ENCODE peak calls at places on chromosomes 11 and 22, in eight cellular contexts. One of them, this sample, is unnamed.

GRCh38 chr11:62652156-62653006 is 721 bp downstream of the INTS5 start:
- DNase-seq in neural progenitor cell: no peak
- DNase-seq in IMR-90: no peak
- DNase-seq in K562: peak; percentile 31
- DNase-seq in MM.1S: no peak
- DNase-seq in fibroblast of lung: no peak
- DNase-seq in A549: no peak
- DNase-seq in hepatocyte: no peak
- DNase-seq in this sample: no peak

GRCh38 chr22:29310065-29310862 is 3.8 kb downstream of the GAS2L1 start:
- DNase-seq in neural progenitor cell: no peak
- DNase-seq in IMR-90: no peak
- DNase-seq in K562: no peak
- DNase-seq in MM.1S: no peak
- DNase-seq in fibroblast of lung: no peak
- DNase-seq in A549: no peak
- DNase-seq in hepatocyte: no peak
- DNase-seq in this sample: no peak

GRCh38 chr22:48431014-48431413 is 1396.7 kb downstream of the BRD1 start:
- DNase-seq in neural progenitor cell: no peak
- DNase-seq in IMR-90: no peak
- DNase-seq in K562: no peak
- DNase-seq in MM.1S: no peak
- DNase-seq in fibroblast of lung: no peak
- DNase-seq in A549: no peak
- DNase-seq in hepatocyte: no peak
- DNase-seq in this sample: no peak

GRCh38 chr22:39943366-39943765 is 16.8 kb upstream of the TMA7B start:
- DNase-seq in neural progenitor cell: peak; percentile 61
- DNase-seq in IMR-90: no peak
- DNase-seq in K562: no peak
- DNase-seq in MM.1S: no peak
- DNase-seq in fibroblast of lung: no peak
- DNase-seq in A549: no peak
- DNase-seq in hepatocyte: no peak
- DNase-seq in this sample: peak; percentile 35

GRCh38 chr11:1140642-1141490 is 16.9 kb upstream of the MUC5AC start:
- DNase-seq in neural progenitor cell: no peak
- DNase-seq in IMR-90: no peak
- DNase-seq in K562: no peak
- DNase-seq in MM.1S: no peak
- DNase-seq in fibroblast of lung: no peak
- DNase-seq in A549: no peak
- DNase-seq in hepatocyte: no peak
- DNase-seq in this sample: no peak

GRCh38 chr22:20130319-20130718 is 1.3 kb upstream of the ZDHHC8 start:
- DNase-seq in neural progenitor cell: no peak
- DNase-seq in IMR-90: no peak
- DNase-seq in K562: no peak
- DNase-seq in MM.1S: peak; percentile 47
- DNase-seq in fibroblast of lung: no peak
- DNase-seq in A549: no peak
- DNase-seq in hepatocyte: no peak
- DNase-seq in this sample: no peak

GRCh38 chr11:113736323-113736722 is 30.2 kb upstream of the TMPRSS5 start:
- DNase-seq in neural progenitor cell: no peak
- DNase-seq in IMR-90: no peak
- DNase-seq in K562: no peak
- DNase-seq in MM.1S: no peak
- DNase-seq in fibroblast of lung: no peak
- DNase-seq in A549: no peak
- DNase-seq in hepatocyte: no peak
- DNase-seq in this sample: no peak

GRCh38 chr11:93783767-93784151 is 323 bp upstream of the MED17 start:
- DNase-seq in neural progenitor cell: no peak
- DNase-seq in IMR-90: no peak
- DNase-seq in K562: no peak
- DNase-seq in MM.1S: no peak
- DNase-seq in fibroblast of lung: no peak
- DNase-seq in A549: no peak
- DNase-seq in hepatocyte: no peak
- DNase-seq in this sample: no peak

GRCh38 chr11:12234216-12234615 is 123.8 kb downstream of the MICAL2 start:
- DNase-seq in neural progenitor cell: no peak
- DNase-seq in IMR-90: no peak
- DNase-seq in K562: no peak
- DNase-seq in MM.1S: no peak
- DNase-seq in fibroblast of lung: no peak
- DNase-seq in A549: no peak
- DNase-seq in hepatocyte: no peak
- DNase-seq in this sample: no peak

GRCh38 chr22:35311551-35311999 is 11.9 kb downstream of the TOM1 start:
- DNase-seq in neural progenitor cell: no peak
- DNase-seq in IMR-90: no peak
- DNase-seq in K562: no peak
- DNase-seq in MM.1S: no peak
- DNase-seq in fibroblast of lung: no peak
- DNase-seq in A549: no peak
- DNase-seq in hepatocyte: no peak
- DNase-seq in this sample: no peak

GRCh38 chr22:35312198-35313059 is 12.7 kb downstream of the TOM1 start:
- DNase-seq in neural progenitor cell: no peak
- DNase-seq in IMR-90: peak; percentile 82
- DNase-seq in K562: no peak
- DNase-seq in MM.1S: peak; percentile 23
- DNase-seq in fibroblast of lung: peak; percentile 46
- DNase-seq in A549: no peak
- DNase-seq in hepatocyte: peak; percentile 83
- DNase-seq in this sample: no peak

GRCh38 chr22:35308480-35308945 is 8.8 kb downstream of the TOM1 start:
- DNase-seq in neural progenitor cell: no peak
- DNase-seq in IMR-90: no peak
- DNase-seq in K562: no peak
- DNase-seq in MM.1S: peak; percentile 84
- DNase-seq in fibroblast of lung: no peak
- DNase-seq in A549: no peak
- DNase-seq in hepatocyte: no peak
- DNase-seq in this sample: peak; percentile 36

GRCh38 chr22:35313311-35314121 is 13.8 kb downstream of the TOM1 start:
- DNase-seq in neural progenitor cell: no peak
- DNase-seq in IMR-90: peak; percentile 96
- DNase-seq in K562: peak; percentile 31
- DNase-seq in MM.1S: no peak
- DNase-seq in fibroblast of lung: peak; percentile 69
- DNase-seq in A549: peak; percentile 53
- DNase-seq in hepatocyte: peak; percentile 44
- DNase-seq in this sample: no peak

DNA sequence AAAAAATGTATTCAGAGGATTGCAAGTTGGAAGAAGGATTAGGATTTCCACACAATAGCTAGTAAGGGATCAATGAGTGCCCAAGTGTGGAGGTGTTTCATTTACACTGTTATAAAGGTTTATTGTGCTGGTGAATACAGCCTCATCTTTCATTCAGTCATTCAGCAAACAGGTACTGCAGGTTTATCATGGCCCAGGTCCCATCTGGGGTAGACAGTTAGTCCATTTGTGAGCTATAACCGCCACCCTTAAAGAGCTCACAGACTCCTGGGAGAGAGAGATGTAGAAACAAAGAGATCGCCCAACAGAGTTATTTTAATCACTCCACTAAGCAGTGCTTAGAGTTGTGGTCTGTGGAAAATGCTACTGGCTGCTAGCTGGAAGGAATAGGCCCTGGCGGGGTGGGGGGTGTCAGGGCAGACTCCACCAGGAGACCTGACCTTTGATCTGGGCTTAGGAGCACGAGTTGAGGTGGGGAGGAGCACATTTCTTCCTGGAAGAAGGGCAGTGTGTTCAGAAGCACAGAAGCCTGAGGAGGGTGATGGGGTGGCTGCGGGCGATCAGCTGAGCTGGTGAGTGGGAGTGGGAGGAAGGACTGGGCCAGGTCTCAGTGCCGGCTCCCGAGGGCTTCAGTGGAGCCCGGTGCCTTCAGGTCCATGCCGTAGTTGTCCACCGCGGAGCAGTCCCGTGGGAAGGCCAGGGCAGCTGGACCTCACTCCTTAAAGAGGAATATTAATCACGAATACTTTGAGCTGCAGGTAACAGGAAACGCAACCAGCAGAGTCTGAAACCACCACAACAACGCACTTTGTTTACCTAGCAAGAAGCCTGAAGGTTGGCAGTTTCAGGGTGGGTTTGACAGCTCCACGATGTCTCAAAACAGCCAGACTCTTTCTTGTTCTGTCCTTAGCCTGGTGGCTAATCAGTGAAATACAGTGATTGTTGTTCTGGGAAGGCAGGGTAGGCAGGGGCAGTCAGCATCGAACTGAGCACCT is 11.2 kb downstream of the TOM1 start:
- DNase-seq in neural progenitor cell: peak; percentile 25
- DNase-seq in IMR-90: no peak
- DNase-seq in K562: no peak
- DNase-seq in MM.1S: peak; percentile 76
- DNase-seq in fibroblast of lung: no peak
- DNase-seq in A549: no peak
- DNase-seq in hepatocyte: peak; percentile 53
- DNase-seq in this sample: no peak
- H3K4me3 ChIP-seq in neural progenitor cell: no peak overlapping the region
- H3K4me3 ChIP-seq in IMR-90: no peak overlapping the region
- H3K4me3 ChIP-seq in K562: no peak overlapping the region
- H3K4me3 ChIP-seq in MM.1S: peak overlapping the region; percentile 47
- H3K4me3 ChIP-seq in fibroblast of lung: no peak overlapping the region
- H3K4me3 ChIP-seq in A549: no peak overlapping the region
- H3K4me3 ChIP-seq in hepatocyte: no peak overlapping the region
- H3K4me3 ChIP-seq in this sample: no peak overlapping the region

GRCh38 chr11:125728969-125729368 is 17.1 kb upstream of the PATE1 start:
- DNase-seq in neural progenitor cell: no peak
- DNase-seq in IMR-90: no peak
- DNase-seq in K562: no peak
- DNase-seq in MM.1S: no peak
- DNase-seq in fibroblast of lung: no peak
- DNase-seq in A549: no peak
- DNase-seq in hepatocyte: no peak
- DNase-seq in this sample: no peak

GRCh38 chr11:125720781-125721180 is 25.3 kb upstream of the PATE1 start:
- DNase-seq in neural progenitor cell: no peak
- DNase-seq in IMR-90: no peak
- DNase-seq in K562: no peak
- DNase-seq in MM.1S: no peak
- DNase-seq in fibroblast of lung: no peak
- DNase-seq in A549: no peak
- DNase-seq in hepatocyte: no peak
- DNase-seq in this sample: no peak

GRCh38 chr11:125724125-125724524 is 22.0 kb upstream of the PATE1 start:
- DNase-seq in neural progenitor cell: peak; percentile 34
- DNase-seq in IMR-90: peak; percentile 4
- DNase-seq in K562: peak; percentile 9
- DNase-seq in MM.1S: no peak
- DNase-seq in fibroblast of lung: peak; percentile 1
- DNase-seq in A549: peak; percentile 30
- DNase-seq in hepatocyte: no peak
- DNase-seq in this sample: peak; percentile 10
- TF ChIP-seq CTCF in neural progenitor cell: peak; percentile 47
- TF ChIP-seq CTCF in IMR-90: no peak
- TF ChIP-seq CTCF in K562: peak; percentile 7
- TF ChIP-seq CTCF in MM.1S: no peak
- TF ChIP-seq CTCF in fibroblast of lung: peak; percentile 21
- TF ChIP-seq CTCF in A549: peak; percentile 8
- TF ChIP-seq CTCF in hepatocyte: peak; percentile 25
- TF ChIP-seq CTCF in this sample: peak; percentile 48

GRCh38 chr11:128328955-128329551 is 258.3 kb downstream of the ETS1 start:
- DNase-seq in neural progenitor cell: no peak
- DNase-seq in IMR-90: no peak
- DNase-seq in K562: no peak
- DNase-seq in MM.1S: no peak
- DNase-seq in fibroblast of lung: no peak
- DNase-seq in A549: no peak
- DNase-seq in hepatocyte: no peak
- DNase-seq in this sample: no peak

GRCh38 chr11:128327274-128327673 is 260.1 kb downstream of the ETS1 start:
- DNase-seq in neural progenitor cell: no peak
- DNase-seq in IMR-90: no peak
- DNase-seq in K562: no peak
- DNase-seq in MM.1S: no peak
- DNase-seq in fibroblast of lung: no peak
- DNase-seq in A549: no peak
- DNase-seq in hepatocyte: no peak
- DNase-seq in this sample: no peak

GRCh38 chr11:128330203-128330602 is 257.2 kb downstream of the ETS1 start:
- DNase-seq in neural progenitor cell: no peak
- DNase-seq in IMR-90: no peak
- DNase-seq in K562: no peak
- DNase-seq in MM.1S: no peak
- DNase-seq in fibroblast of lung: no peak
- DNase-seq in A549: no peak
- DNase-seq in hepatocyte: no peak
- DNase-seq in this sample: no peak

GRCh38 chr11:128334311-128335044 is 252.9 kb downstream of the ETS1 start:
- DNase-seq in neural progenitor cell: no peak
- DNase-seq in IMR-90: no peak
- DNase-seq in K562: no peak
- DNase-seq in MM.1S: no peak
- DNase-seq in fibroblast of lung: no peak
- DNase-seq in A549: no peak
- DNase-seq in hepatocyte: peak; percentile 42
- DNase-seq in this sample: no peak

DNA sequence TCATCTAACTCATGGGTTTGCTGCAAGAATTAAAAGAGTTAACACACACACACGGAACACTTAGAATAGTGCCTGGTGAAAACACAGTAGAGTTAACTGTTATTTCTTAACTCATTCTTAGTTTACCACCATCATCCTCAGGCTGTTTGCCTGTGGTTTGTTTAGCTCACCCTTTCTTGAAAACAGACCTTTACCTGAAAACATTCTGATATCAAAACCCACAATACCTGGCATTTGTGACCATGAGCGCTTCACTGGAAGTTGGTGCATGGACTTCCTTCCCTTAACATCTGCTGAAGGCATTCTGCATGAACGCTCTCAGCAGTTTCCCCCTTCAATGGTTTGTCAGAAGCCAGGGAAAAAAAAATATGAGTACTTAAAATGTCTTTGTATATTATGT is 256.0 kb downstream of the ETS1 start:
- DNase-seq in neural progenitor cell: no peak
- DNase-seq in IMR-90: no peak
- DNase-seq in K562: no peak
- DNase-seq in MM.1S: no peak
- DNase-seq in fibroblast of lung: no peak
- DNase-seq in A549: no peak
- DNase-seq in hepatocyte: no peak
- DNase-seq in this sample: peak; percentile 54
- H3K4me2 ChIP-seq in neural progenitor cell: no peak overlapping the region
- H3K4me2 ChIP-seq in IMR-90: no peak overlapping the region
- H3K4me2 ChIP-seq in K562: no peak overlapping the region
- H3K4me2 ChIP-seq in MM.1S: no peak overlapping the region
- H3K4me2 ChIP-seq in fibroblast of lung: no peak overlapping the region
- H3K4me2 ChIP-seq in A549: no peak overlapping the region
- H3K4me2 ChIP-seq in hepatocyte: no peak overlapping the region
- H3K4me2 ChIP-seq in this sample: peak overlapping the region; percentile 40

DNA sequence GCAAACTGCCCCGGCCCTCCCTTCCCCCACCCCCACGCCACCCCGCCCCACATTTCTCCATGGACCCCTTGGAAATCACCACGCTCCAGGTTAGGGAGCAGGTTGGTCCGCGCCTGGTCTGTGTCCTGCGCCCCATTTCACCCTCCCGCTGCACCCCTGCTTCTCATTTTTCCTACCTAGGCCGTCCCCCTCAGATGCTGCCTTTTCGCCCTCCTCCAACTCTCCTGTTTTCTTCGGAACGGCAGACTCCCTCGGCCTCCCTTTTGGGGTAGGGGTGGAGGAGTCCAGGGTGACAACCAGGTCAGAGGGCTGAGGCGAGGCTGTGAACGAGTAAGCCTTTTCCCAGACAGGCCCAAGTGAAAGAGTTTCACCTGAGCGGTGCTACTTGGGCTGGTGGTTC is 893 bp upstream of the SCN4B start:
- DNase-seq in neural progenitor cell: no peak
- DNase-seq in IMR-90: no peak
- DNase-seq in K562: no peak
- DNase-seq in MM.1S: no peak
- DNase-seq in fibroblast of lung: no peak
- DNase-seq in A549: no peak
- DNase-seq in hepatocyte: no peak
- DNase-seq in this sample: no peak
- H3K4me3 ChIP-seq in neural progenitor cell: peak overlapping the region; percentile 83
- H3K4me3 ChIP-seq in IMR-90: no peak overlapping the region
- H3K4me3 ChIP-seq in K562: no peak overlapping the region
- H3K4me3 ChIP-seq in MM.1S: no peak overlapping the region
- H3K4me3 ChIP-seq in fibroblast of lung: no peak overlapping the region
- H3K4me3 ChIP-seq in A549: peak overlapping the region; percentile 45
- H3K4me3 ChIP-seq in hepatocyte: no peak overlapping the region
- H3K4me3 ChIP-seq in this sample: no peak overlapping the region